ENCODE peak calls at places on chromosomes 3 and 15, in four cellular contexts. One of them, this sample, is unnamed. For H3K9me3, the result is how much of the 10 kb centered on the place peaks cover.

GRCh38 chr15:52052076-52052935 is 33.3 kb downstream of the MAPK6 start:
- DNase-seq in IMR-90: no peak
- DNase-seq in ascending aorta: no peak
- DNase-seq in WERI-Rb-1: no peak
- DNase-seq in this sample: no peak

GRCh38 chr3:43014990-43015389 is 35.9 kb downstream of the GASK1A start:
- DNase-seq in WERI-Rb-1: no peak
- DNase-seq in ascending aorta: peak
- DNase-seq in IMR-90: no peak
- DNase-seq in this sample: no peak

GRCh38 chr3:129014148-129014547 is 13.0 kb downstream of the EFCC1 start:
- DNase-seq in WERI-Rb-1: peak
- DNase-seq in ascending aorta: no peak
- DNase-seq in IMR-90: peak
- DNase-seq in this sample: no peak

GRCh38 chr3:16319307-16319706 is 54.3 kb downstream of the OXNAD1 start:
- DNase-seq in WERI-Rb-1: peak
- DNase-seq in IMR-90: no peak
- DNase-seq in ascending aorta: no peak
- DNase-seq in this sample: no peak

GRCh38 chr15:37112171-37112570 is 11.8 kb upstream of the MEIS2 start:
- DNase-seq in ascending aorta: no peak
- DNase-seq in IMR-90: no peak
- DNase-seq in WERI-Rb-1: no peak
- DNase-seq in this sample: no peak

GRCh38 chr3:122918576-122919290 is 108.8 kb downstream of the SEMA5B start:
- DNase-seq in WERI-Rb-1: no peak
- DNase-seq in IMR-90: peak
- DNase-seq in ascending aorta: peak
- DNase-seq in this sample: no peak

GRCh38 chr3:156298938-156299337 is 178.6 kb downstream of the KCNAB1 start:
- DNase-seq in ascending aorta: no peak
- DNase-seq in IMR-90: no peak
- DNase-seq in WERI-Rb-1: no peak
- DNase-seq in this sample: no peak

GRCh38 chr3:60055765-60056164 is 1005.9 kb upstream of the CFAP20DC start:
- DNase-seq in WERI-Rb-1: no peak
- DNase-seq in IMR-90: peak
- DNase-seq in ascending aorta: no peak
- DNase-seq in this sample: no peak

GRCh38 chr3:14524311-14524711 is 15.8 kb downstream of the GRIP2 start:
- DNase-seq in WERI-Rb-1: no peak
- DNase-seq in ascending aorta: peak
- DNase-seq in IMR-90: no peak
- DNase-seq in this sample: no peak

GRCh38 chr15:81302605-81303204 is 21.2 kb downstream of the STARD5 start:
- DNase-seq in WERI-Rb-1: no peak
- DNase-seq in IMR-90: no peak
- DNase-seq in ascending aorta: no peak
- DNase-seq in this sample: no peak
- H3K27ac ChIP-seq in WERI-Rb-1: no peak
- H3K27ac ChIP-seq in IMR-90: no peak
- H3K27ac ChIP-seq in ascending aorta: no peak
- H3K27ac ChIP-seq in this sample: no peak

DNA sequence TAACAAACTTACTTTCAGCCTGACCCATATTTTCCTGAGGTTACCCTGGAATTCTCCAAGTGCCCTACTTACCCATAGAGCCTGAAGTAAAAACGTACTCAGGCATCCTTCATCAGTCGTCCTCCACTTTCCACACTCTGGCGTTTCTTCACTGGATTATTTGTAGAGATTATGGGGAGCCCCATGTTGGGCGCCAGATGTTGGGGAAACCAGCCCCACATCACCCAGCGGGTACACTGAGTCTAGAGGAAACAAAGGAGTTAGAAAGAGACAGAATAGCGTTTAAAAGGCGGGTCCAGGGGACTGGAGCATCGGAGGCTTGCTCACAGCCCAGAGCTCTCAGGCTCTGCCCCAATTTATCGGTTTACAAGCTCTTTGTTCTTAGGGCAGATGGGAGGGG is 9.7 kb upstream of the SLC28A2 start:
- DNase-seq in IMR-90: no peak
- DNase-seq in ascending aorta: no peak
- DNase-seq in WERI-Rb-1: no peak
- DNase-seq in this sample: no peak
- H3K9me3 ChIP-seq in IMR-90: under half
- H3K9me3 ChIP-seq in ascending aorta: under half
- H3K9me3 ChIP-seq in WERI-Rb-1: under half
- H3K9me3 ChIP-seq in this sample: half or more

GRCh38 chr3:64915778-64916177 is 228.0 kb upstream of the ADAMTS9 start:
- DNase-seq in IMR-90: peak
- DNase-seq in ascending aorta: no peak
- DNase-seq in WERI-Rb-1: no peak
- DNase-seq in this sample: no peak
- H3K27ac ChIP-seq in IMR-90: no peak
- H3K27ac ChIP-seq in ascending aorta: peak
- H3K27ac ChIP-seq in WERI-Rb-1: no peak
- H3K27ac ChIP-seq in this sample: no peak

GRCh38 chr15:97114900-97115763 is 784.6 kb downstream of the NR2F2 start:
- DNase-seq in WERI-Rb-1: no peak
- DNase-seq in IMR-90: no peak
- DNase-seq in ascending aorta: no peak
- DNase-seq in this sample: no peak

DNA sequence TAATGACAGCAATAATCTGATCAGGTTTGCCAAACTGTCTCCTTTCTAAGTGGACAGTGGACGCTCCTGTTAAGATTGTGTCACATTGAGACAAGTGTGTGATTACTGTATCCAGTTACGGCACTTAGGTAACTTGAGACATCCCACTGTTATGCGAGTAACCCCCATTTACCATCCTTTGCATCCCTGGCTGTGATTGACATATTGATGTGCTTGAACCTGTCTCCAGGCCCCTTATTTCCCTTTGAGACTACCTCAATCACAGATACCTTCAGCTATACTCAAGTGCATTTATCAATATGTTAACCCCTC is 785.2 kb downstream of the NR2F2 start:
- DNase-seq in IMR-90: no peak
- DNase-seq in ascending aorta: no peak
- DNase-seq in WERI-Rb-1: no peak
- DNase-seq in this sample: no peak
- H3K9me3 ChIP-seq in IMR-90: under half
- H3K9me3 ChIP-seq in ascending aorta: under half
- H3K9me3 ChIP-seq in WERI-Rb-1: under half
- H3K9me3 ChIP-seq in this sample: under half